ENCODE peak calls at places on chromosomes 3 and 15, in ten cellular contexts. N is GM06990, K is dorsolateral prefrontal cortex, C is IMR-90, F is breast epithelium, S is WTC11, R is PC-9, P is hepatocyte, X is cardiac muscle cell, U is cardiac fibroblast. L is an unnamed sample.

GRCh38 chr15:81256916-81257315 is 60.2 kb downstream of the IL16 start:
- DNase-seq in F (no peak), X (no peak), P (peak), R (no peak), S (no peak), K (no peak), U (peak), C (peak), N (no peak), L (no peak)

GRCh38 chr3:31624054-31624709 is 91.5 kb downstream of the STT3B start:
- DNase-seq in C (no peak), P (no peak), U (no peak), R (no peak), K (no peak), N (no peak), X (no peak), S (no peak), F (no peak), L (no peak)

GRCh38 chr3:177979684-177980083 is 556.6 kb upstream of the KCNMB2 start:
- DNase-seq in N (no peak), U (no peak), P (no peak), F (no peak), R (no peak), C (no peak), X (no peak), S (no peak), K (no peak), L (no peak)

GRCh38 chr3:66413151-66413751 is 87.6 kb downstream of the LRIG1 start:
- DNase-seq in S (no peak), X (no peak), R (no peak), F (no peak), U (no peak), N (no peak), C (peak), P (no peak), K (no peak), L (no peak)

GRCh38 chr3:197372076-197372661 is 73.8 kb upstream of the DLG1 start:
- DNase-seq in C (peak), N (no peak), P (peak), F (no peak), U (peak), R (peak), X (no peak), S (no peak), K (no peak), L (no peak)

GRCh38 chr3:24680214-24680967 is 185.7 kb upstream of the THRB start:
- DNase-seq in X (peak), U (peak), F (peak), R (no peak), C (no peak), P (peak), N (peak), S (peak), K (peak), L (peak)

GRCh38 chr3:196175116-196175625 is 36.0 kb downstream of the ZDHHC19 start:
- DNase-seq in N (no peak), R (no peak), U (no peak), K (no peak), C (no peak), F (no peak), X (no peak), P (no peak), S (no peak), L (no peak)

GRCh38 chr15:74369756-74370155 is 2.3 kb upstream of the CYP11A1 start:
- DNase-seq in K (no peak), N (no peak), S (no peak), U (no peak), X (no peak), R (no peak), C (no peak), P (no peak), F (peak), L (no peak)

GRCh38 chr15:98903377-98904018 is 104.1 kb downstream of the PGPEP1L start:
- DNase-seq in X (no peak), K (no peak), F (no peak), C (peak), R (no peak), U (peak), N (no peak), S (no peak), P (no peak), L (no peak)

GRCh38 chr3:30685267-30685667 is 78.9 kb downstream of the TGFBR2 start:
- DNase-seq in R (no peak), N (no peak), F (no peak), P (no peak), K (no peak), S (no peak), X (no peak), U (peak), C (no peak), L (no peak)

GRCh38 chr3:38157562-38157961 is 7.8 kb upstream of the OXSR1 start:
- DNase-seq in U (no peak), S (no peak), C (no peak), N (no peak), X (peak), P (peak), K (no peak), F (no peak), R (peak), L (no peak)

GRCh38 chr3:177842302-177842701 is 645.0 kb upstream of the TBL1XR1 start:
- DNase-seq in P (no peak), U (no peak), F (no peak), N (no peak), X (no peak), S (no peak), R (no peak), C (no peak), K (no peak), L (no peak)

GRCh38 chr3:180274536-180274935 is 237.8 kb upstream of the PEX5L start:
- DNase-seq in N (no peak), P (no peak), F (no peak), K (no peak), R (no peak), X (no peak), S (no peak), C (no peak), U (no peak), L (no peak)

GRCh38 chr3:48759071-48759470 is 42.0 kb upstream of the IP6K2 start:
- DNase-seq in U (no peak), P (no peak), N (no peak), R (no peak), S (no peak), F (no peak), K (no peak), C (no peak), X (no peak), L (no peak)

GRCh38 chr3:88810455-88810854 is 297.0 kb upstream of the EPHA3 start:
- DNase-seq in F (no peak), C (peak), P (no peak), S (no peak), R (no peak), K (no peak), X (peak), N (no peak), U (peak), L (no peak)

GRCh38 chr3:53303957-53304356 is 43.4 kb downstream of the DCP1A start:
- DNase-seq in F (no peak), K (no peak), S (no peak), C (peak), U (peak), R (no peak), P (no peak), N (no peak), X (no peak), L (no peak)

GRCh38 chr3:185290266-185290665 is 36.4 kb upstream of the EHHADH start:
- DNase-seq in K (no peak), P (no peak), F (no peak), X (no peak), S (no peak), N (no peak), R (no peak), U (no peak), C (no peak), L (peak)

GRCh38 chr3:49722896-49723295 is 855 bp downstream of the GMPPB start:
- DNase-seq in C (no peak), U (no peak), N (no peak), F (peak), X (no peak), S (no peak), K (no peak), R (no peak), P (no peak), L (no peak)

GRCh38 chr15:98391131-98391530 is 257.2 kb upstream of the IGF1R start:
- DNase-seq in S (no peak), P (no peak), N (no peak), K (no peak), U (no peak), R (no peak), F (no peak), C (no peak), X (no peak), L (no peak)

GRCh38 chr3:25171118-25171912 is 256.7 kb upstream of the RARB start:
- DNase-seq in P (no peak), U (no peak), R (no peak), K (no peak), C (no peak), F (no peak), N (no peak), X (no peak), S (no peak), L (no peak)

GRCh38 chr3:71854096-71854495 is 69.1 kb upstream of the PROK2 start:
- DNase-seq in R (no peak), U (no peak), C (no peak), X (no peak), S (no peak), F (no peak), K (no peak), P (no peak), N (no peak), L (no peak)

GRCh38 chr3:179943097-179943880 is 93.4 kb downstream of the PEX5L start:
- DNase-seq in X (no peak), R (no peak), P (no peak), K (peak), U (no peak), S (no peak), C (no peak), N (no peak), F (no peak), L (no peak)

GRCh38 chr15:80878242-80878866 is 99.2 kb downstream of the CEMIP start:
- DNase-seq in F (no peak), X (no peak), C (peak), R (no peak), U (no peak), N (no peak), K (no peak), P (no peak), S (no peak), L (no peak)

GRCh38 chr3:31978553-31978952 is 2.5 kb downstream of the OSBPL10 start:
- DNase-seq in N (no peak), K (no peak), R (peak), C (no peak), U (no peak), P (no peak), X (no peak), S (no peak), F (no peak), L (no peak)

GRCh38 chr15:25990245-25990644 is 127.1 kb upstream of the ATP10A start:
- DNase-seq in C (no peak), U (no peak), N (no peak), F (no peak), R (no peak), K (no peak), X (no peak), S (no peak), P (no peak), L (no peak)

GRCh38 chr15:39125904-39126303 is 455.0 kb upstream of the THBS1 start:
- DNase-seq in S (peak), K (no peak), P (peak), U (peak), X (peak), N (no peak), C (peak), F (no peak), R (no peak), L (peak)

GRCh38 chr3:155854147-155854940 is at the start of gene SLC33A1:
- DNase-seq in X (peak), S (peak), N (peak), U (peak), P (peak), C (peak), K (peak), F (peak), R (peak), L (peak)
- TF ChIP-seq CTCF in X (no peak), S (no peak), N (no peak), U (no peak), P (no peak), C (no peak), K (peak), F (peak), R (no peak), L (no peak)

GRCh38 chr3:14703128-14703750 is 28.3 kb downstream of the C3orf20 start:
- DNase-seq in C (no peak), K (no peak), U (no peak), R (no peak), N (no peak), P (no peak), S (no peak), F (no peak), X (no peak), L (no peak)
- TF ChIP-seq CTCF in C (no peak), K (no peak), U (no peak), R (no peak), N (no peak), P (no peak), S (no peak), F (no peak), X (no peak), L (no peak)

DNA sequence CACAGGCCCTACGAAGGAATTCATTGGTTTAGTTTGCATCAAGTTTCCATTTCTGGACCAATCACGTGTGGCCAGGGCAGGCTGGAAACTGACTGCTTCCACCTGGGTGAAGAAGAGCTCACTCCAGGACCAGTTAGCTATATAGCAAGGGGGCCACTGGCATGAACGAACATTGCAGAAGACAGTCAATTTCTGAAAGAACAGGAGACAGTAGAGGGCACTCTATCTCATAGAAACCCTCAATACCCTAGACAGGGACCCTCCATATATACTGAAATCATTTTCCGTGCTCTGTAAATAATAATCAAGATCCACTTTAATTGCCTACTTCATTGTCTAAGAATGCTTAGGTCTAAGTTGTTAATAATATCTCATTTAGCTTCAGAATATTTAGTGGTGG is 215.6 kb downstream of the CADPS start:
- DNase-seq in X (no peak), C (no peak), U (no peak), S (no peak), N (no peak), K (no peak), R (no peak), F (no peak), P (no peak), L (no peak)
- TF ChIP-seq CTCF in X (peak), C (no peak), U (no peak), S (no peak), N (peak), K (no peak), R (no peak), F (no peak), P (peak), L (no peak)

GRCh38 chr15:40894689-40895308 is 549 bp downstream of the VPS18 start:
- DNase-seq in F (no peak), R (peak), P (peak), X (peak), S (peak), U (peak), C (peak), N (peak), K (peak), L (peak)

GRCh38 chr15:40893733-40894688 is at the start of gene VPS18:
- DNase-seq in U (peak), S (peak), C (peak), P (peak), K (peak), X (peak), N (peak), F (peak), R (peak), L (peak)

GRCh38 chr15:40893019-40893723 is 1.1 kb upstream of the VPS18 start:
- DNase-seq in C (no peak), S (no peak), K (no peak), X (no peak), N (no peak), R (no peak), U (no peak), F (no peak), P (no peak), L (no peak)

GRCh38 chr15:40892449-40893012 is 1.7 kb upstream of the VPS18 start:
- DNase-seq in F (no peak), P (no peak), N (no peak), S (no peak), U (no peak), R (no peak), X (no peak), C (no peak), K (no peak), L (no peak)

DNA sequence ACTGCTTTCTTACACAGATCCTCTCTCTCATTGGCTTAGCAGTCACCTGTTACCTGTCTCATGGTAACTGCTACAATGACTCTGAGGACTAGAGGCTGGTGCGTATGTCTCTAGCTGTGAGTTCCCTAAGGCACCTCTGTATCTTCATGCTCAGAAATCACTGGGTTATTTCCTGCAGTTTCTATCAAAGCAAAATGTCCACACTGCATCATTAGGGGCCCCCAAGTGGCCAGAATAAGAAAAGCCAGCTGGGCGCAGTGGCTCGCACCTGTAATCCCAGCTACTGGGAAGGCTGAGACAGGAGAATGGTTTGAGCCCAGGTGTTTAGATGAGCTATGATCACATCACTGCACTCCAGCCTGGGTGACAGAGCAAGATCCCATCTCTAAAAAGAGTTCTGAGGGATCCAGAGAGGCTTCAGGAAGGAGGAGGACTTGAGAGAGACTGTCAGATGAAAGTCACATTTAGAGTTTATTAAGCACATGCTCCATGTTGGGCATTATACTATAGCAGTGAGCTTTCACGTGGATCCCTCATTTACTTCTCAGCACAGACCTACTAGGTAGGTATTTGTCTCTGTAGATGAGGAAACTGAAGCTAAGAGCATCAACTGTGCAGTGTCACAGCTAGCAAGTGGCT is 2.3 kb upstream of the VPS18 start:
- DNase-seq in F (no peak), X (peak), U (peak), R (peak), P (peak), S (peak), C (peak), K (no peak), N (no peak), L (peak)
- TF ChIP-seq CTCF in F (peak), X (peak), U (peak), R (peak), P (peak), S (peak), C (peak), K (peak), N (peak), L (peak)

DNA sequence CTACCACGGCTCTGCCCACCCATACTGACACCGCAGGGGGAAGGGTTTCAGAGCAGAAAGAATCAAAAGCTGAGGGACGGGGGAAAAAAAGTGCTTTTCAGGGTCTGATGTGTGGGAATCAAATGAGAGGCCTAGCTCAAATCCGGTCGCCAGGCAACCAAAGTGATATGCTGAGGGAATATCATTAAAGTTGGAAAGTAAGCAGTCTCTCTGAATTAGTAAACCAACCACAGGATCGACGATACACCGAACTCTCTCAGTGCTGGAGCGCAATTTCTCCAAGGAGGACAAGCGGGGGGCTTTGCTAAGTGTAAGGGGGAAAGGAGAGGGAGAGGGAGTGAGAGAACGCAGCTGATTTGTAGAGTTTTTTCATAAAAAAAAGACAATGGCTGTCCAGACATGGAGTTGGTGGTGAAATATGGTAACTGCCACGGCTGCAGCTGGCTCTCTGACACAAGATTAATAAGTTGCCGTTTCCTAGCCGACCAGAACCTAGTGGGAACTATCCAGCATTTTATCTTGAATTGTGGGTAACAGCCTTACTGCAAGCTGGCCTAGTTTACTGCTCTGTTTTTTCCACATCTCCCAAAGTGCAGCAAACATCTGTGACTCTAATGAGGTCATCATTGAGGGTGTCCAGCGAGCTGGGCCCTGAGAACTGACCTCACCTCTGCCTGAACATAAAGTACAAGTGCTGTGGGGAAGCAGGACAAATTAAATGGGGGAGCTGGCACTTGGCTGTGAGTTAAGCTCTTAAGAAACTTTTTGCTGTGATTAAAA is 530.2 kb downstream of the SOX2 start:
- DNase-seq in X (peak), P (peak), F (no peak), C (no peak), K (peak), S (no peak), U (peak), R (peak), N (no peak), L (no peak)
- TF ChIP-seq CTCF in X (no peak), P (no peak), F (no peak), C (no peak), K (no peak), S (no peak), U (no peak), R (no peak), N (no peak), L (no peak)

GRCh38 chr3:11211531-11212300 is 57.4 kb downstream of the HRH1 start:
- DNase-seq in R (no peak), K (no peak), P (no peak), S (no peak), C (peak), N (no peak), U (peak), X (no peak), F (no peak), L (no peak)
- TF ChIP-seq CTCF in R (no peak), K (no peak), P (peak), S (no peak), C (peak), N (no peak), U (peak), X (peak), F (no peak), L (no peak)

DNA sequence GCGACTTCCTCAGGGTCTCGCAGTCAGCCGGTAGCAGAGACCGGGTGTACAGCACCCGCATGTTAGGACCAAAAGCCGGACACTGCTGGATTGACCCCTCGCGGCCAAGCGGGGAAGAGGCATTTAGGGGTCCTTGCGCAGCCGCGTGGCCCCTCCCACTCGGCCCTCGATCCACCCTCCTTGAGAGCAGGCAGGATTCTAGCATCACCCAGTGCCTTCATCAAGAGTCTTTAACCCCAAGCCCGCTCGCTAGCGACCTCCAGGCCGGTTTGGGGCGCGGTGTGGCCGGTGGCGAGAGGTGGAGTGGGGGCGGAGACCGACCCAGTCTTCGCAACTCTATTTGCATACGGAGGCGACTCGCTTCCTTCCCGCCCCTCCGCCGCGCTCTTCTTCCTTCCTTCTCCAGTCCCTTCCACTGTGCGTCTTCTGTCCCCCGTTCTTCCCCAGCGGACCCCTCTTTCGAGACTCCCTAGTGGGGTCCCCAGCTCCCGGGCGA is at the start of gene ST6GAL1:
- DNase-seq in R (peak), F (no peak), S (peak), K (peak), N (peak), C (peak), X (peak), U (peak), P (peak), L (peak)
- TF ChIP-seq CTCF in R (peak), F (no peak), S (no peak), K (no peak), N (peak), C (no peak), X (peak), U (peak), P (peak), L (peak)

DNA sequence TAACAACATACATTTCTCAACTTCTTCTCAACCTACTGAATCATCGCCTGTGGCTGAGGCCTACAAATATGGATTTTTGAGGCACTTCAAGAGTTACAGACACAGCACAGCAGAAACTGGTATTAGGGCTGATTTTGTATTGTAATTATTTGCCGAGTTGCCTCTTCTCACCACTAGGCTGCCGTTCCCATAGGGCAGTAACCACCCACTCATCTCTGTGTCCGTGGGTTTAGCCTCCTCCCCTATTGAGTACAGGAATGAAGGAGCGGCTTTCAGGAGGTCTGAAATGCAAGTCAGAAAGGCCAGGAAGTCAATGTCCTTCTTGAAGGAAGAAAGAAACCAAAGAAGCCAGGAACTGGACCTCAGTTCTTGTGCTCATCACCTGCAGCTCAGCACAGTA is 220.8 kb downstream of the MTHFS start:
- DNase-seq in S (no peak), N (no peak), K (no peak), R (no peak), F (no peak), C (no peak), P (no peak), X (no peak), U (no peak), L (no peak)
- TF ChIP-seq CTCF in S (no peak), N (peak), K (no peak), R (no peak), F (no peak), C (no peak), P (no peak), X (no peak), U (no peak), L (no peak)